ENCODE peak calls at places on chromosome X, in eight cellular contexts. B is GM04503, K is IMR-90, S is amniotic stem cell, Y is brain microvascular endothelial cell, P is cardiac fibroblast, I is LoVo, L is fibroblast of lung. H is an unnamed sample.

GRCh38 chrX:1261285-1261684 is 7.3 kb upstream of the CSF2RA start:
- DNase-seq in B (no peak), K (no peak), S (no peak), Y (no peak), P (no peak), I (no peak), L (no peak), H (no peak)

GRCh38 chrX:78650906-78651437 is 8.2 kb downstream of the RTL3 start:
- DNase-seq in B (peak), K (peak), S (peak), Y (peak), P (peak), I (no peak), L (peak), H (peak)

GRCh38 chrX:138345801-138346200 is 365.7 kb downstream of the FGF13 start:
- DNase-seq in B (no peak), K (no peak), S (no peak), Y (no peak), P (no peak), I (no peak), L (no peak), H (no peak)

GRCh38 chrX:100410083-100410590 is at the start of gene PCDH19:
- DNase-seq in B (peak), K (peak), S (no peak), Y (peak), P (peak), I (no peak), L (peak), H (peak)

GRCh38 chrX:67693928-67694327 is 150.1 kb downstream of the AR start:
- DNase-seq in B (no peak), K (no peak), S (no peak), Y (no peak), P (peak), I (no peak), L (peak), H (no peak)

GRCh38 chrX:121150217-121150616 is 102.8 kb downstream of the GLUD2 start:
- DNase-seq in B (no peak), K (no peak), S (no peak), Y (no peak), P (no peak), I (no peak), L (no peak), H (no peak)

GRCh38 chrX:44674906-44675305 is 132.2 kb upstream of the FUNDC1 start:
- DNase-seq in B (no peak), K (no peak), S (no peak), Y (no peak), P (no peak), I (no peak), L (no peak), H (no peak)

GRCh38 chrX:13911581-13911980 is 94.7 kb upstream of the GPM6B start:
- DNase-seq in B (no peak), K (peak), S (no peak), Y (no peak), P (peak), I (no peak), L (peak), H (no peak)

GRCh38 chrX:65072590-65072989 is 96.3 kb upstream of the ZC4H2 start:
- DNase-seq in B (no peak), K (no peak), S (no peak), Y (no peak), P (no peak), I (no peak), L (no peak), H (no peak)

GRCh38 chrX:44971674-44972073 is 98.7 kb downstream of the KDM6A start:
- DNase-seq in B (no peak), K (no peak), S (no peak), Y (no peak), P (no peak), I (no peak), L (no peak), H (no peak)

GRCh38 chrX:106802388-106803275 is at the start of gene TBC1D8B:
- DNase-seq in B (peak), K (peak), S (peak), Y (peak), P (peak), I (peak), L (peak), H (peak)

GRCh38 chrX:104310084-104310483 is 55.4 kb upstream of the ESX1 start:
- DNase-seq in B (no peak), K (peak), S (peak), Y (peak), P (peak), I (no peak), L (peak), H (no peak)

GRCh38 chrX:87710580-87710979 is 193.0 kb downstream of the KLHL4 start:
- DNase-seq in B (no peak), K (no peak), S (no peak), Y (no peak), P (no peak), I (no peak), L (no peak), H (no peak)

GRCh38 chrX:24842486-24842885 is 148.8 kb downstream of the POLA1 start:
- DNase-seq in B (no peak), K (no peak), S (no peak), Y (no peak), P (no peak), I (no peak), L (no peak), H (no peak)

GRCh38 chrX:47456080-47456479 is 26.9 kb downstream of the ZNF41 start:
- DNase-seq in B (no peak), K (no peak), S (no peak), Y (no peak), P (no peak), I (no peak), L (no peak), H (no peak)

GRCh38 chrX:110258552-110258951 is 59.3 kb downstream of the AMMECR1 start:
- DNase-seq in B (no peak), K (peak), S (no peak), Y (no peak), P (peak), I (no peak), L (peak), H (no peak)

GRCh38 chrX:123338240-123338639 is 154.2 kb downstream of the GRIA3 start:
- DNase-seq in B (no peak), K (no peak), S (no peak), Y (no peak), P (no peak), I (no peak), L (peak), H (no peak)